ENCODE peak calls at places on chromosomes 5 and 9, in eight cellular contexts. One of them, this sample, is unnamed.

GRCh38 chr9:87276327-87276841 is 221.3 kb upstream of the DAPK1 start:
- DNase-seq in mesenchymal stem cell: peak
- DNase-seq in stimulated activated CD8-positive, alpha-beta memory T cell treated with anti-CD3 and anti-CD28 coated beads, Interleukin-7, amount 100 ng/mL, for 24 hours: no peak
- DNase-seq in hepatic stellate cell: peak
- DNase-seq in heart right ventricle: no peak
- DNase-seq in hepatocyte: no peak
- DNase-seq in stimulated activated effector memory CD8-positive, alpha-beta T cell treated with anti-CD3 and anti-CD28 coated beads, Interleukin-12 subunit alpha, Interleukin-12 subunit beta, amount 100 ng/mL, for 72 hours: no peak
- DNase-seq in fibroblast of the aortic adventitia: peak
- DNase-seq in this sample: no peak

GRCh38 chr9:2229109-2229733 is 214.1 kb downstream of the SMARCA2 start:
- DNase-seq in mesenchymal stem cell: no peak
- DNase-seq in stimulated activated CD8-positive, alpha-beta memory T cell treated with anti-CD3 and anti-CD28 coated beads, Interleukin-7, amount 100 ng/mL, for 24 hours: no peak
- DNase-seq in hepatic stellate cell: no peak
- DNase-seq in heart right ventricle: no peak
- DNase-seq in hepatocyte: no peak
- DNase-seq in stimulated activated effector memory CD8-positive, alpha-beta T cell treated with anti-CD3 and anti-CD28 coated beads, Interleukin-12 subunit alpha, Interleukin-12 subunit beta, amount 100 ng/mL, for 72 hours: no peak
- DNase-seq in fibroblast of the aortic adventitia: no peak
- DNase-seq in this sample: no peak

GRCh38 chr9:5569357-5569756 is 59.0 kb downstream of the PDCD1LG2 start:
- DNase-seq in mesenchymal stem cell: no peak
- DNase-seq in stimulated activated CD8-positive, alpha-beta memory T cell treated with anti-CD3 and anti-CD28 coated beads, Interleukin-7, amount 100 ng/mL, for 24 hours: no peak
- DNase-seq in hepatic stellate cell: no peak
- DNase-seq in heart right ventricle: no peak
- DNase-seq in hepatocyte: no peak
- DNase-seq in stimulated activated effector memory CD8-positive, alpha-beta T cell treated with anti-CD3 and anti-CD28 coated beads, Interleukin-12 subunit alpha, Interleukin-12 subunit beta, amount 100 ng/mL, for 72 hours: no peak
- DNase-seq in fibroblast of the aortic adventitia: no peak
- DNase-seq in this sample: no peak

GRCh38 chr5:149550267-149550582 is 1.0 kb downstream of the CSNK1A1 start:
- DNase-seq in mesenchymal stem cell: peak
- DNase-seq in stimulated activated CD8-positive, alpha-beta memory T cell treated with anti-CD3 and anti-CD28 coated beads, Interleukin-7, amount 100 ng/mL, for 24 hours: no peak
- DNase-seq in hepatic stellate cell: peak
- DNase-seq in heart right ventricle: no peak
- DNase-seq in hepatocyte: no peak
- DNase-seq in stimulated activated effector memory CD8-positive, alpha-beta T cell treated with anti-CD3 and anti-CD28 coated beads, Interleukin-12 subunit alpha, Interleukin-12 subunit beta, amount 100 ng/mL, for 72 hours: no peak
- DNase-seq in fibroblast of the aortic adventitia: peak
- DNase-seq in this sample: no peak

GRCh38 chr5:91386120-91386519 is 3.0 kb upstream of the ARRDC3 start:
- DNase-seq in mesenchymal stem cell: no peak
- DNase-seq in stimulated activated CD8-positive, alpha-beta memory T cell treated with anti-CD3 and anti-CD28 coated beads, Interleukin-7, amount 100 ng/mL, for 24 hours: no peak
- DNase-seq in hepatic stellate cell: no peak
- DNase-seq in heart right ventricle: no peak
- DNase-seq in hepatocyte: no peak
- DNase-seq in stimulated activated effector memory CD8-positive, alpha-beta T cell treated with anti-CD3 and anti-CD28 coated beads, Interleukin-12 subunit alpha, Interleukin-12 subunit beta, amount 100 ng/mL, for 72 hours: no peak
- DNase-seq in fibroblast of the aortic adventitia: peak
- DNase-seq in this sample: no peak

GRCh38 chr9:121029469-121029868 is 20.6 kb downstream of the C5 start:
- DNase-seq in mesenchymal stem cell: no peak
- DNase-seq in stimulated activated CD8-positive, alpha-beta memory T cell treated with anti-CD3 and anti-CD28 coated beads, Interleukin-7, amount 100 ng/mL, for 24 hours: no peak
- DNase-seq in hepatic stellate cell: no peak
- DNase-seq in heart right ventricle: no peak
- DNase-seq in hepatocyte: no peak
- DNase-seq in stimulated activated effector memory CD8-positive, alpha-beta T cell treated with anti-CD3 and anti-CD28 coated beads, Interleukin-12 subunit alpha, Interleukin-12 subunit beta, amount 100 ng/mL, for 72 hours: no peak
- DNase-seq in fibroblast of the aortic adventitia: no peak
- DNase-seq in this sample: no peak

GRCh38 chr9:127910613-127911205 is 6.1 kb downstream of the ST6GALNAC4 start:
- DNase-seq in mesenchymal stem cell: no peak
- DNase-seq in stimulated activated CD8-positive, alpha-beta memory T cell treated with anti-CD3 and anti-CD28 coated beads, Interleukin-7, amount 100 ng/mL, for 24 hours: no peak
- DNase-seq in hepatic stellate cell: no peak
- DNase-seq in heart right ventricle: no peak
- DNase-seq in hepatocyte: no peak
- DNase-seq in stimulated activated effector memory CD8-positive, alpha-beta T cell treated with anti-CD3 and anti-CD28 coated beads, Interleukin-12 subunit alpha, Interleukin-12 subunit beta, amount 100 ng/mL, for 72 hours: no peak
- DNase-seq in fibroblast of the aortic adventitia: peak
- DNase-seq in this sample: peak

GRCh38 chr5:65834306-65834705 is 92.1 kb upstream of the ERBIN start:
- DNase-seq in mesenchymal stem cell: no peak
- DNase-seq in stimulated activated CD8-positive, alpha-beta memory T cell treated with anti-CD3 and anti-CD28 coated beads, Interleukin-7, amount 100 ng/mL, for 24 hours: no peak
- DNase-seq in hepatic stellate cell: no peak
- DNase-seq in heart right ventricle: no peak
- DNase-seq in hepatocyte: no peak
- DNase-seq in stimulated activated effector memory CD8-positive, alpha-beta T cell treated with anti-CD3 and anti-CD28 coated beads, Interleukin-12 subunit alpha, Interleukin-12 subunit beta, amount 100 ng/mL, for 72 hours: no peak
- DNase-seq in fibroblast of the aortic adventitia: no peak
- DNase-seq in this sample: no peak

GRCh38 chr9:37966443-37967271 is 62.7 kb upstream of the SLC25A51 start:
- DNase-seq in mesenchymal stem cell: peak
- DNase-seq in stimulated activated CD8-positive, alpha-beta memory T cell treated with anti-CD3 and anti-CD28 coated beads, Interleukin-7, amount 100 ng/mL, for 24 hours: no peak
- DNase-seq in hepatic stellate cell: no peak
- DNase-seq in heart right ventricle: no peak
- DNase-seq in hepatocyte: peak
- DNase-seq in stimulated activated effector memory CD8-positive, alpha-beta T cell treated with anti-CD3 and anti-CD28 coated beads, Interleukin-12 subunit alpha, Interleukin-12 subunit beta, amount 100 ng/mL, for 72 hours: no peak
- DNase-seq in fibroblast of the aortic adventitia: no peak
- DNase-seq in this sample: no peak

GRCh38 chr5:117761190-117761589 is 1186.6 kb upstream of the SEMA6A start:
- DNase-seq in mesenchymal stem cell: peak
- DNase-seq in stimulated activated CD8-positive, alpha-beta memory T cell treated with anti-CD3 and anti-CD28 coated beads, Interleukin-7, amount 100 ng/mL, for 24 hours: no peak
- DNase-seq in hepatic stellate cell: no peak
- DNase-seq in heart right ventricle: no peak
- DNase-seq in hepatocyte: no peak
- DNase-seq in stimulated activated effector memory CD8-positive, alpha-beta T cell treated with anti-CD3 and anti-CD28 coated beads, Interleukin-12 subunit alpha, Interleukin-12 subunit beta, amount 100 ng/mL, for 72 hours: no peak
- DNase-seq in fibroblast of the aortic adventitia: no peak
- DNase-seq in this sample: peak

GRCh38 chr5:132056610-132057497 is 3.6 kb upstream of the IL3 start:
- DNase-seq in mesenchymal stem cell: no peak
- DNase-seq in stimulated activated CD8-positive, alpha-beta memory T cell treated with anti-CD3 and anti-CD28 coated beads, Interleukin-7, amount 100 ng/mL, for 24 hours: no peak
- DNase-seq in hepatic stellate cell: peak
- DNase-seq in heart right ventricle: no peak
- DNase-seq in hepatocyte: no peak
- DNase-seq in stimulated activated effector memory CD8-positive, alpha-beta T cell treated with anti-CD3 and anti-CD28 coated beads, Interleukin-12 subunit alpha, Interleukin-12 subunit beta, amount 100 ng/mL, for 72 hours: no peak
- DNase-seq in fibroblast of the aortic adventitia: no peak
- DNase-seq in this sample: no peak

GRCh38 chr9:19087601-19088000 is 15.1 kb downstream of the HAUS6 start:
- DNase-seq in mesenchymal stem cell: peak
- DNase-seq in stimulated activated CD8-positive, alpha-beta memory T cell treated with anti-CD3 and anti-CD28 coated beads, Interleukin-7, amount 100 ng/mL, for 24 hours: no peak
- DNase-seq in hepatic stellate cell: no peak
- DNase-seq in heart right ventricle: no peak
- DNase-seq in hepatocyte: no peak
- DNase-seq in stimulated activated effector memory CD8-positive, alpha-beta T cell treated with anti-CD3 and anti-CD28 coated beads, Interleukin-12 subunit alpha, Interleukin-12 subunit beta, amount 100 ng/mL, for 72 hours: no peak
- DNase-seq in fibroblast of the aortic adventitia: peak
- DNase-seq in this sample: no peak

GRCh38 chr9:132409828-132410528 is at the start of gene CFAP77:
- DNase-seq in mesenchymal stem cell: peak
- DNase-seq in stimulated activated CD8-positive, alpha-beta memory T cell treated with anti-CD3 and anti-CD28 coated beads, Interleukin-7, amount 100 ng/mL, for 24 hours: no peak
- DNase-seq in hepatic stellate cell: peak
- DNase-seq in heart right ventricle: peak
- DNase-seq in hepatocyte: peak
- DNase-seq in stimulated activated effector memory CD8-positive, alpha-beta T cell treated with anti-CD3 and anti-CD28 coated beads, Interleukin-12 subunit alpha, Interleukin-12 subunit beta, amount 100 ng/mL, for 72 hours: no peak
- DNase-seq in fibroblast of the aortic adventitia: peak
- DNase-seq in this sample: peak

GRCh38 chr5:132179410-132179809 is 48.2 kb downstream of the P4HA2 start:
- DNase-seq in mesenchymal stem cell: no peak
- DNase-seq in stimulated activated CD8-positive, alpha-beta memory T cell treated with anti-CD3 and anti-CD28 coated beads, Interleukin-7, amount 100 ng/mL, for 24 hours: no peak
- DNase-seq in hepatic stellate cell: no peak
- DNase-seq in heart right ventricle: no peak
- DNase-seq in hepatocyte: no peak
- DNase-seq in stimulated activated effector memory CD8-positive, alpha-beta T cell treated with anti-CD3 and anti-CD28 coated beads, Interleukin-12 subunit alpha, Interleukin-12 subunit beta, amount 100 ng/mL, for 72 hours: no peak
- DNase-seq in fibroblast of the aortic adventitia: peak
- DNase-seq in this sample: no peak

GRCh38 chr5:10789726-10790125 is 28.7 kb upstream of the DAP start:
- DNase-seq in mesenchymal stem cell: peak
- DNase-seq in stimulated activated CD8-positive, alpha-beta memory T cell treated with anti-CD3 and anti-CD28 coated beads, Interleukin-7, amount 100 ng/mL, for 24 hours: no peak
- DNase-seq in hepatic stellate cell: peak
- DNase-seq in heart right ventricle: no peak
- DNase-seq in hepatocyte: no peak
- DNase-seq in stimulated activated effector memory CD8-positive, alpha-beta T cell treated with anti-CD3 and anti-CD28 coated beads, Interleukin-12 subunit alpha, Interleukin-12 subunit beta, amount 100 ng/mL, for 72 hours: no peak
- DNase-seq in fibroblast of the aortic adventitia: peak
- DNase-seq in this sample: no peak

GRCh38 chr5:96881511-96882115 is 5.3 kb downstream of the ERAP2 start:
- DNase-seq in mesenchymal stem cell: peak
- DNase-seq in stimulated activated CD8-positive, alpha-beta memory T cell treated with anti-CD3 and anti-CD28 coated beads, Interleukin-7, amount 100 ng/mL, for 24 hours: no peak
- DNase-seq in hepatic stellate cell: peak
- DNase-seq in heart right ventricle: no peak
- DNase-seq in hepatocyte: peak
- DNase-seq in stimulated activated effector memory CD8-positive, alpha-beta T cell treated with anti-CD3 and anti-CD28 coated beads, Interleukin-12 subunit alpha, Interleukin-12 subunit beta, amount 100 ng/mL, for 72 hours: no peak
- DNase-seq in fibroblast of the aortic adventitia: peak
- DNase-seq in this sample: no peak

GRCh38 chr9:83234541-83234940 is 171.6 kb upstream of the RASEF start:
- DNase-seq in mesenchymal stem cell: no peak
- DNase-seq in stimulated activated CD8-positive, alpha-beta memory T cell treated with anti-CD3 and anti-CD28 coated beads, Interleukin-7, amount 100 ng/mL, for 24 hours: no peak
- DNase-seq in hepatic stellate cell: no peak
- DNase-seq in heart right ventricle: no peak
- DNase-seq in hepatocyte: no peak
- DNase-seq in stimulated activated effector memory CD8-positive, alpha-beta T cell treated with anti-CD3 and anti-CD28 coated beads, Interleukin-12 subunit alpha, Interleukin-12 subunit beta, amount 100 ng/mL, for 72 hours: no peak
- DNase-seq in fibroblast of the aortic adventitia: peak
- DNase-seq in this sample: no peak

GRCh38 chr5:119483155-119483554 is 30.9 kb downstream of the HSD17B4 start:
- DNase-seq in mesenchymal stem cell: no peak
- DNase-seq in stimulated activated CD8-positive, alpha-beta memory T cell treated with anti-CD3 and anti-CD28 coated beads, Interleukin-7, amount 100 ng/mL, for 24 hours: no peak
- DNase-seq in hepatic stellate cell: no peak
- DNase-seq in heart right ventricle: no peak
- DNase-seq in hepatocyte: no peak
- DNase-seq in stimulated activated effector memory CD8-positive, alpha-beta T cell treated with anti-CD3 and anti-CD28 coated beads, Interleukin-12 subunit alpha, Interleukin-12 subunit beta, amount 100 ng/mL, for 72 hours: no peak
- DNase-seq in fibroblast of the aortic adventitia: no peak
- DNase-seq in this sample: no peak

GRCh38 chr5:83471405-83472212 is at the start of gene VCAN:
- DNase-seq in mesenchymal stem cell: peak
- DNase-seq in stimulated activated CD8-positive, alpha-beta memory T cell treated with anti-CD3 and anti-CD28 coated beads, Interleukin-7, amount 100 ng/mL, for 24 hours: no peak
- DNase-seq in hepatic stellate cell: peak
- DNase-seq in heart right ventricle: peak
- DNase-seq in hepatocyte: peak
- DNase-seq in stimulated activated effector memory CD8-positive, alpha-beta T cell treated with anti-CD3 and anti-CD28 coated beads, Interleukin-12 subunit alpha, Interleukin-12 subunit beta, amount 100 ng/mL, for 72 hours: no peak
- DNase-seq in fibroblast of the aortic adventitia: peak
- DNase-seq in this sample: peak

GRCh38 chr9:33166263-33167083 is 663 bp downstream of the B4GALT1 start:
- DNase-seq in mesenchymal stem cell: peak
- DNase-seq in stimulated activated CD8-positive, alpha-beta memory T cell treated with anti-CD3 and anti-CD28 coated beads, Interleukin-7, amount 100 ng/mL, for 24 hours: no peak
- DNase-seq in hepatic stellate cell: peak
- DNase-seq in heart right ventricle: peak
- DNase-seq in hepatocyte: peak
- DNase-seq in stimulated activated effector memory CD8-positive, alpha-beta T cell treated with anti-CD3 and anti-CD28 coated beads, Interleukin-12 subunit alpha, Interleukin-12 subunit beta, amount 100 ng/mL, for 72 hours: no peak
- DNase-seq in fibroblast of the aortic adventitia: no peak
- DNase-seq in this sample: peak

GRCh38 chr5:77636423-77637169 is 1.9 kb downstream of the OTP start:
- DNase-seq in mesenchymal stem cell: no peak
- DNase-seq in stimulated activated CD8-positive, alpha-beta memory T cell treated with anti-CD3 and anti-CD28 coated beads, Interleukin-7, amount 100 ng/mL, for 24 hours: no peak
- DNase-seq in hepatic stellate cell: no peak
- DNase-seq in heart right ventricle: no peak
- DNase-seq in hepatocyte: no peak
- DNase-seq in stimulated activated effector memory CD8-positive, alpha-beta T cell treated with anti-CD3 and anti-CD28 coated beads, Interleukin-12 subunit alpha, Interleukin-12 subunit beta, amount 100 ng/mL, for 72 hours: no peak
- DNase-seq in fibroblast of the aortic adventitia: no peak
- DNase-seq in this sample: peak

GRCh38 chr5:53679261-53679660 is 118.8 kb downstream of the NDUFS4 start:
- DNase-seq in mesenchymal stem cell: peak
- DNase-seq in stimulated activated CD8-positive, alpha-beta memory T cell treated with anti-CD3 and anti-CD28 coated beads, Interleukin-7, amount 100 ng/mL, for 24 hours: no peak
- DNase-seq in hepatic stellate cell: peak
- DNase-seq in heart right ventricle: no peak
- DNase-seq in hepatocyte: no peak
- DNase-seq in stimulated activated effector memory CD8-positive, alpha-beta T cell treated with anti-CD3 and anti-CD28 coated beads, Interleukin-12 subunit alpha, Interleukin-12 subunit beta, amount 100 ng/mL, for 72 hours: no peak
- DNase-seq in fibroblast of the aortic adventitia: peak
- DNase-seq in this sample: peak

This sample was measured in GM23338.